ENCODE peak calls at places on chromosomes 11 and 22, in four cellular contexts. C is GM13976, R is fibroblast of mammary gland, T is AG04450. K is an unnamed sample.
A peak's percentile ranks its signal among the peaks of the same experiment; 100 is the strongest.

GRCh38 chr11:43376065-43376464 is 17.3 kb downstream of the TTC17 start:
- DNase-seq in C (no peak), R (no peak), T (no peak), K (no peak)

GRCh38 chr11:6124245-6124644 is 16.8 kb downstream of the OR56B4 start:
- DNase-seq in C (no peak), R (no peak), T (no peak), K (no peak)

GRCh38 chr11:71232364-71232763 is 20.0 kb downstream of the SHANK2 start:
- DNase-seq in C (no peak), R (no peak), T (no peak), K (no peak)

GRCh38 chr11:69297926-69298777 is 4.2 kb downstream of the MYEOV start:
- DNase-seq in C (peak; percentile 89), R (peak; percentile 92), T (peak; percentile 32), K (peak; percentile 85)

GRCh38 chr11:125365196-125365931 is 130.7 kb downstream of the FEZ1 start:
- DNase-seq in C (no peak), R (no peak), T (no peak), K (no peak)

GRCh38 chr22:38465673-38466490 is 2.0 kb upstream of the KDELR3 start:
- DNase-seq in C (peak; percentile 28), R (peak; percentile 44), T (no peak), K (peak; percentile 16)

GRCh38 chr11:60905551-60906113 is 753 bp downstream of the PRPF19 start:
- DNase-seq in C (no peak), R (peak; percentile 87), T (no peak), K (no peak)

GRCh38 chr11:106426696-106427095 is 349.2 kb downstream of the AASDHPPT start:
- DNase-seq in C (no peak), R (no peak), T (no peak), K (no peak)

GRCh38 chr11:30364139-30364875 is 41.4 kb downstream of the ARL14EP start:
- DNase-seq in C (no peak), R (no peak), T (no peak), K (no peak)

GRCh38 chr11:73395297-73396208 is 19.4 kb downstream of the RELT start:
- DNase-seq in C (no peak), R (no peak), T (no peak), K (no peak)

GRCh38 chr22:47293368-47294221 is 531.1 kb downstream of the TBC1D22A start:
- DNase-seq in C (no peak), R (no peak), T (no peak), K (no peak)

GRCh38 chr11:134743809-134744195 is 331.8 kb upstream of the B3GAT1 start:
- DNase-seq in C (no peak), R (no peak), T (no peak), K (no peak)

GRCh38 chr22:33299245-33299956 is 241.2 kb upstream of the SYN3 start:
- DNase-seq in C (peak; percentile 83), R (no peak), T (no peak), K (peak; percentile 79)

GRCh38 chr22:41799486-41800347 is 762 bp upstream of the CCDC134 start:
- DNase-seq in C (peak; percentile 72), R (no peak), T (no peak), K (peak; percentile 64)

GRCh38 chr11:43268786-43269185 is 43.0 kb upstream of the API5 start:
- DNase-seq in C (no peak), R (no peak), T (no peak), K (no peak)

GRCh38 chr11:9680028-9680427 is 16.2 kb downstream of the SWAP70 start:
- DNase-seq in C (no peak), R (peak; percentile 19), T (no peak), K (no peak)

GRCh38 chr11:89625171-89625570 is 84.9 kb upstream of the TRIM77 start:
- DNase-seq in C (no peak), R (no peak), T (no peak), K (no peak)
- TF ChIP-seq CTCF in C (no peak), R (peak; percentile 13), T (peak; percentile 21), K (no peak)

GRCh38 chr11:64644348-64645242 is 53.6 kb downstream of the SLC22A12 start:
- DNase-seq in C (no peak), R (no peak), T (no peak), K (peak; percentile 57)
- TF ChIP-seq CTCF in C (no peak), R (peak; percentile 2), T (no peak), K (no peak)

DNA sequence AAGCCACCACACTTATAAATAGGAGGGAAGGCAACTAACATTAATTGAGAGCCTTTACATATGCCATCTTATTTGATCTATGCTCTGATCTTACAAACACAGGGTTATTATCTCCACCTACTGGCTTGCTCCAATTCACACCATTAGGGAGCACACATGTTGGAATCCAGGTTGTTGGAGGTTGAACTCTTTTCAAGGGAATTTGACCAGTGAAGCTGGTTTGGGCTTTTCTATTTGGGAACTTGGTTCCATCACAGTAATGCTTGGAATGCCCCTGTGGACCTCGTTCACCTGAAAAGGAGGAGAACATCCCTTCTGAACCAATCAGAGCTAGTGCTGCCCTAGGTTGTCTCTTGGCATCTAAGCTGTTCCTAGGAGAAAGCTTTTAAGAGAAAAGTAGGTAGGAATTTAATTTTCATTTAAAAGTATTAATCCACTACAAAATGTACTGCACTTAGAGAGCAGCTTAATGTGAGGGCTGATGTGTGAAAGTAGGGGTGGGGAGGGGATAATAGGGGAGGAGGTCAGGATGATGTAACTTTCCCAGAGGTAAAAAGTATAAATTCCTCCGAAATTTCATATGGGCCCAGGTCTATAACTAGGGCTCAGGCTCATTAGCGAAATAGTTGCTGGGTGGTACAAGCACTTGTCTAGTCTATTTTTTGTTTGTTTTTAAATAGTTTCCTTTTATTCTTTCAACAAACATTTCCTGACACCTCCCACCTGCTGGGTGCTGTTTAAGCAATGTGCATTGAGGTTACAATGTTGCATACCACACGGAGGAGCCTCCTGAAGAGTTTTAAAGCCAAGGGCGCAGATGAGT is 7.6 kb upstream of the MICAL2 start:
- DNase-seq in C (no peak), R (no peak), T (no peak), K (no peak)
- TF ChIP-seq CTCF in C (no peak), R (peak; percentile 14), T (peak; percentile 12), K (no peak)

GRCh38 chr11:58958500-58958899 is 19.2 kb downstream of the GLYATL1 start:
- DNase-seq in C (peak; percentile 58), R (peak; percentile 13), T (no peak), K (peak; percentile 60)
- TF ChIP-seq CTCF in C (peak; percentile 6), R (peak; percentile 39), T (peak; percentile 31), K (peak; percentile 16)

GRCh38 chr22:31730344-31730711 is 19.6 kb downstream of the PRR14L start:
- DNase-seq in C (no peak), R (no peak), T (no peak), K (no peak)
- TF ChIP-seq CTCF in C (peak; percentile 12), R (peak; percentile 18), T (no peak), K (no peak)

GRCh38 chr11:127791844-127792243 is 791.3 kb upstream of the KIRREL3 start:
- DNase-seq in C (no peak), R (no peak), T (no peak), K (no peak)

GRCh38 chr11:127789887-127790286 is 789.3 kb upstream of the KIRREL3 start:
- DNase-seq in C (no peak), R (no peak), T (no peak), K (no peak)
- TF ChIP-seq CTCF in C (no peak), R (no peak), T (peak; percentile 55), K (no peak)

GRCh38 chr11:44940424-44940823 is 10.3 kb downstream of the TP53I11 start:
- DNase-seq in C (no peak), R (no peak), T (no peak), K (no peak)

GRCh38 chr11:44941286-44942021 is 9.2 kb downstream of the TP53I11 start:
- DNase-seq in C (no peak), R (no peak), T (no peak), K (no peak)

GRCh38 chr11:44938066-44938691 is 12.5 kb downstream of the TP53I11 start:
- DNase-seq in C (no peak), R (no peak), T (no peak), K (no peak)

GRCh38 chr11:44940835-44941234 is 9.8 kb downstream of the TP53I11 start:
- DNase-seq in C (no peak), R (no peak), T (no peak), K (no peak)

GRCh38 chr11:44939673-44940072 is 11.0 kb downstream of the TP53I11 start:
- DNase-seq in C (no peak), R (peak; percentile 38), T (no peak), K (no peak)
- TF ChIP-seq CTCF in C (no peak), R (peak; percentile 44), T (peak; percentile 34), K (no peak)

DNA sequence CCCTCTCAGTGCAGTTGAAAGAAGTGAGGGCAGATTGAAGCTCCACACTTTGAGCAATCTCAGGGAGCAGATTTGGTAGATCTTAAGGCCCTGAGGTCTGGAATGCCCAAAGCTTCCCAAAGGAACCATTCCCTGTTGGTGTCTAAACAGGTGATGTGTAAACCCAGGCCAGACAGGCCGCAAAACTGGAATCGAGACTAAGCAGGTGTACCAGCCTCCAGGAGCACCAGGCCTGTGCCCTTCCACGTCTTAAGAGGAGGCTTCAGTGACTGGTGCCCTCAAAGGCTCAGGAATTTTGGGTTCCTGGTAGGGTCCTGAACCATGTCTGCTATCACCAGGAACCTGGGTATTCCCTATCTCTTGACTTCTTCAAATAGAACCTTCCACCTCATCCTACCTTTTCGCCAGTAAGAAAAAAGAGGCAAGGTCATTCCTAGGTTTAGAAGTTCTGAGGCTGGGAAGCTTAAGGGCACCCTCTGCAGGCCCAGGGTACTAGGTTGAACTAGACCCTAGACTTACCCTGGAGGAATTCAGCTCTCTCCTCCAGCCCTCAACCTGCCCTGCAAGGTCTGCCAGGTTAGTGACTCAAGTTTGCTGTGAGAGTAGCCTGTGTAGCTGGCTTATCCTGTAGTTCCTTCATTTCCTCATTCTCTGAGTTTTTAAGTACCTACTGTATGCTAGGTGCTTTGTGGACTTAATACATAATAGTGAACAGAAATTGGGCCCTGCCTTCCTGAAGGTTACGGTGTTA is 100.0 kb upstream of the NNMT start:
- DNase-seq in C (no peak), R (peak; percentile 52), T (no peak), K (peak; percentile 22)
- TF ChIP-seq CTCF in C (no peak), R (no peak), T (no peak), K (no peak)